ENCODE peak calls at places on chromosomes 7 and 10, in four cellular contexts. K is mucosa of descending colon, H is thoracic aorta, N is cardiac fibroblast. W is an unnamed sample.

GRCh38 chr7:15305002-15305600 is 256.7 kb downstream of the AGMO start:
- DNase-seq in H (no peak), N (peak), K (no peak), W (no peak)

GRCh38 chr7:69110450-69111050 is 487.7 kb upstream of the AUTS2 start:
- DNase-seq in H (no peak), N (no peak), K (no peak), W (no peak)

GRCh38 chr7:138125598-138126111 is 49.4 kb downstream of the AKR1D1 start:
- DNase-seq in K (no peak), N (no peak), H (no peak), W (no peak)

GRCh38 chr7:70406419-70407189 is 725.3 kb upstream of the GALNT17 start:
- DNase-seq in N (no peak), H (no peak), K (no peak), W (no peak)

GRCh38 chr7:27899601-27900000 is 159.6 kb downstream of the TAX1BP1 start:
- DNase-seq in K (no peak), H (no peak), N (no peak), W (no peak)

GRCh38 chr7:144009361-144009760 is 9.2 kb downstream of the OR6B1 start:
- DNase-seq in N (no peak), K (no peak), H (no peak), W (no peak)

GRCh38 chr10:34956756-34957155 is 133.4 kb downstream of the CUL2 start:
- DNase-seq in N (no peak), H (no peak), K (no peak), W (no peak)

GRCh38 chr7:37283701-37284100 is 165.0 kb downstream of the ELMO1 start:
- DNase-seq in N (no peak), H (no peak), K (no peak), W (no peak)

GRCh38 chr7:18768256-18768655 is 272.7 kb downstream of the HDAC9 start:
- DNase-seq in N (no peak), K (no peak), H (no peak), W (no peak)

GRCh38 chr7:112510032-112510742 is 29.4 kb downstream of the LSMEM1 start:
- DNase-seq in K (no peak), H (no peak), N (peak), W (no peak)

GRCh38 chr7:157519246-157519645 is 182.4 kb downstream of the DNAJB6 start:
- DNase-seq in H (no peak), N (no peak), K (peak), W (no peak)

GRCh38 chr10:80599424-80599847 is 61.7 kb downstream of the SH2D4B start:
- DNase-seq in N (peak), H (no peak), K (peak), W (peak)

W was measured in lower lobe of right lung.